ENCODE peak calls at places on chromosomes 6 and 20, in four cellular contexts. V is progenitor cell of endocrine pancreas, N is Daoy, D is suprapubic skin. W is an unnamed sample.

GRCh38 chr20:58256842-58257241 is 28.4 kb upstream of the ANKRD60 start:
- DNase-seq in D (no peak), N (no peak), V (no peak), W (no peak)

GRCh38 chr6:85975957-85976356 is 333.3 kb upstream of the SYNCRIP start:
- DNase-seq in V (no peak), D (no peak), N (no peak), W (no peak)

GRCh38 chr20:21373436-21373835 is 23.9 kb downstream of the NKX2-4 start:
- DNase-seq in N (no peak), V (no peak), D (no peak), W (no peak)

GRCh38 chr6:41335296-41335695 is at the start of gene NCR2:
- DNase-seq in N (no peak), D (no peak), V (no peak), W (no peak)

GRCh38 chr20:34774431-34774830 is 51.0 kb downstream of the NCOA6 start:
- DNase-seq in D (no peak), N (no peak), V (no peak), W (no peak)

GRCh38 chr6:37525460-37526357 is 26.0 kb upstream of the CCDC167 start:
- DNase-seq in N (peak; percentile 71), V (no peak), D (no peak), W (peak; percentile 72)

GRCh38 chr20:58192567-58192966 is 35.9 kb downstream of the ANKRD60 start:
- DNase-seq in D (no peak), V (no peak), N (no peak), W (no peak)

GRCh38 chr20:16054917-16055316 is 518.3 kb downstream of the KIF16B start:
- DNase-seq in D (no peak), N (no peak), V (no peak), W (no peak)

GRCh38 chr6:30206799-30207618 is 6.2 kb downstream of the TRIM26 start:
- DNase-seq in N (no peak), D (no peak), V (no peak), W (no peak)